ENCODE peak calls at places on chromosomes 5 and 9, in seven cellular contexts. S, N, B, I, K, Z and W are unnamed samples.

GRCh38 chr5:181163487-181164075 is 16.2 kb downstream of the OR2V2 start:
- DNase-seq in N (no peak), B (no peak), K (no peak), I (peak; percentile 31), S (no peak), Z (no peak), W (no peak)

GRCh38 chr5:40578501-40579451 is 100.9 kb upstream of the PTGER4 start:
- DNase-seq in N (no peak), I (no peak), Z (no peak), K (no peak), B (no peak), S (no peak), W (no peak)

GRCh38 chr5:5344606-5345005 is 77.9 kb upstream of the ICE1 start:
- DNase-seq in B (no peak), K (no peak), N (no peak), S (no peak), I (no peak), Z (no peak), W (no peak)

GRCh38 chr9:134320916-134321570 is 5.2 kb upstream of the RXRA start:
- DNase-seq in Z (peak; percentile 64), B (no peak), I (peak; percentile 76), N (no peak), S (peak; percentile 74), K (no peak), W (no peak)

GRCh38 chr9:72917892-72918509 is 34.9 kb downstream of the ALDH1A1 start:
- DNase-seq in K (no peak), Z (no peak), B (no peak), N (no peak), S (no peak), I (no peak), W (no peak)

GRCh38 chr5:42614509-42614908 is 142.1 kb upstream of the CCDC152 start:
- DNase-seq in S (no peak), N (no peak), Z (no peak), B (no peak), I (no peak), K (no peak), W (no peak)

GRCh38 chr5:98415663-98416062 is 357.8 kb upstream of the RGMB start:
- DNase-seq in N (no peak), K (no peak), I (no peak), Z (no peak), S (no peak), B (no peak), W (no peak)

GRCh38 chr9:119284118-119284517 is 85.1 kb downstream of the BRINP1 start:
- DNase-seq in K (no peak), Z (no peak), S (peak; percentile 27), B (peak; percentile 54), N (no peak), I (no peak), W (no peak)

GRCh38 chr5:58457040-58457439 is 2.8 kb downstream of the PLK2 start:
- DNase-seq in K (no peak), S (no peak), B (no peak), I (no peak), Z (no peak), N (no peak), W (no peak)

GRCh38 chr5:82004511-82004910 is 32.7 kb downstream of the ATG10 start:
- DNase-seq in K (no peak), N (no peak), I (no peak), Z (no peak), S (no peak), B (no peak), W (no peak)

GRCh38 chr9:13281356-13282016 is 2.0 kb upstream of the MPDZ start:
- DNase-seq in Z (no peak), B (peak; percentile 11), I (no peak), N (no peak), S (no peak), K (no peak), W (no peak)

GRCh38 chr5:66242050-66242449 is 98.0 kb downstream of the SREK1 start:
- DNase-seq in B (no peak), N (no peak), S (no peak), K (no peak), I (no peak), Z (no peak), W (no peak)

GRCh38 chr9:72557549-72557948 is 36.1 kb downstream of the TMC1 start:
- DNase-seq in Z (no peak), S (peak; percentile 77), K (peak; percentile 52), I (no peak), B (no peak), N (no peak), W (no peak)

GRCh38 chr9:127020526-127021078 is 101.8 kb downstream of the ANGPTL2 start:
- DNase-seq in N (no peak), I (no peak), K (no peak), S (no peak), Z (no peak), B (no peak), W (no peak)

GRCh38 chr5:109992264-109992915 is 302.7 kb downstream of the MAN2A1 start:
- DNase-seq in I (no peak), S (no peak), Z (no peak), N (no peak), K (no peak), B (no peak), W (no peak)

GRCh38 chr5:14406554-14406849 is 175.1 kb upstream of the OTULINL start:
- DNase-seq in K (no peak), I (no peak), S (peak; percentile 46), N (no peak), Z (no peak), B (no peak), W (no peak)

GRCh38 chr9:113216406-113216805 is 4.7 kb downstream of the FKBP15 start:
- DNase-seq in N (no peak), B (no peak), Z (no peak), S (no peak), K (no peak), I (no peak), W (no peak)

GRCh38 chr5:43305948-43306563 is 7.2 kb downstream of the HMGCS1 start:
- DNase-seq in S (peak; percentile 77), I (no peak), N (no peak), B (peak; percentile 69), Z (no peak), K (no peak), W (no peak)

GRCh38 chr9:82202808-82203207 is 214.2 kb downstream of the SPATA31D1 start:
- DNase-seq in N (no peak), Z (no peak), S (peak; percentile 51), I (no peak), B (no peak), K (no peak), W (no peak)

GRCh38 chr5:154606246-154606645 is 128.2 kb upstream of the HAND1 start:
- DNase-seq in I (no peak), N (no peak), K (no peak), S (no peak), B (no peak), Z (no peak), W (no peak)

GRCh38 chr9:21616082-21616778 is 134.1 kb upstream of the IFNE start:
- DNase-seq in K (peak; percentile 52), N (no peak), B (no peak), Z (no peak), S (peak; percentile 26), I (no peak), W (no peak)

GRCh38 chr5:56737918-56738606 is 77.3 kb upstream of the MAP3K1 start:
- DNase-seq in Z (no peak), I (no peak), S (no peak), K (no peak), B (no peak), N (no peak), W (no peak)

GRCh38 chr9:70218767-70219166 is 40.0 kb upstream of the SMC5 start:
- DNase-seq in N (no peak), S (no peak), I (no peak), Z (no peak), B (no peak), K (no peak), W (no peak)

DNA sequence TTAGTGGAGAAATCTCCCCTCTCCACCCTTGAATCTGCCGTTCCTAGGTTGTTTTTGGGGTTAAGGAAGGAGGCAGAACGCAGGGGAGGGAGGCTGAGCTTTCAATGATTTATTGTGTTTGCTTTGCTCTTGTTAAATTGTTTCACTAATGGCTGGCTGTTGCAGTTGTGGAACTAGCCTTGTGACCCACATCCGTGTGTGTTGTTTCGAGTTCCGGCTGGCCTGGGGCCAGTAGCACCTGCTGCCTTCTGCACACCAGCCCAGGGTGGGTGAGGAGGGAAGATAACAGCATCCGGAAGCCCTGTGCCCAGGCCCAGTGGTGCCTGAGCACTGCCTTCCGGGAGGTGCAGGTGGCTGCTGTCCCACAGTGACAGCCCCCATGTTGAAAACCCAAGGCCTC is 3.6 kb downstream of the ERGIC1 start:
- DNase-seq in Z (no peak), K (peak; percentile 95), I (no peak), B (no peak), N (no peak), S (peak; percentile 65), W (peak; percentile 87)
- H3K4me1 ChIP-seq in Z (peaks cover 8% of the 10 kb centered on the region), K (peaks cover 27% of the 10 kb centered on the region), I (peaks cover 7% of the 10 kb centered on the region), B (no peaks in the 10 kb centered on the region), N (no peaks in the 10 kb centered on the region), S (peaks cover 24% of the 10 kb centered on the region), W (peaks cover 30% of the 10 kb centered on the region)

DNA sequence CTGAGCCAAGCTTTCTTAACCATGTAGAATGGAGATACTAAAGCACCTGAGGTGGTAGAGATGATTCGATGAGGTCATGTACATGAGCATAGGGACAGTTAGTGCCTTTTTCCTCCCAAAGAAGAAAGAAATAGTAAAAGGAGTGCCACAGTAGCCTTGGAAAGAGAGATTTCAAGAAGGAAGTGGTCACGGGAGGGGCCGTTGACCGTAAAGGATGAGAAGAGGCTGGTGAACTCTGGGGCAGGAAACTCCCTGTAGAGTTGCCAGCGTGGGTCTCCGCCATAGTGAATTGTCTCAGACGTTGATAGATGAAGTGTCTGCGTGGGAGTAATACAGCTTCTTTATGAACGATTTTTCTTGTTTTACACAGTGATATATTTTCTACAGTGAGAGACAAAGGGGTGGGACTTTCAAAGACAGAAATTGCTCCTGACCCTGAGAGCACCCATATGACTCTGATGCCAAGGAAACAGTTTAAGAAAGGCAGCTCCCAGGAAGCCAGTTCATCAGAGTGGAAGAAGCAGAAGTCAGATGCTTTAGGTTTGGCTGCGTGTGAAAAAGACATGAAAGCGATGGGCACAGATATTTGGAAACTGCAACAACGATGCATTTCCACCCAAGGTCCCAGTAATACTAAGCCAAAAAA is 41.3 kb downstream of the UGCG start:
- DNase-seq in S (no peak), N (no peak), Z (no peak), K (peak; percentile 68), B (no peak), I (no peak), W (peak; percentile 54)
- H3K4me3 ChIP-seq in S (no peak overlapping the region), N (no peak overlapping the region), Z (no peak overlapping the region), K (no peak overlapping the region), B (no peak overlapping the region), I (no peak overlapping the region), W (no peak overlapping the region)

DNA sequence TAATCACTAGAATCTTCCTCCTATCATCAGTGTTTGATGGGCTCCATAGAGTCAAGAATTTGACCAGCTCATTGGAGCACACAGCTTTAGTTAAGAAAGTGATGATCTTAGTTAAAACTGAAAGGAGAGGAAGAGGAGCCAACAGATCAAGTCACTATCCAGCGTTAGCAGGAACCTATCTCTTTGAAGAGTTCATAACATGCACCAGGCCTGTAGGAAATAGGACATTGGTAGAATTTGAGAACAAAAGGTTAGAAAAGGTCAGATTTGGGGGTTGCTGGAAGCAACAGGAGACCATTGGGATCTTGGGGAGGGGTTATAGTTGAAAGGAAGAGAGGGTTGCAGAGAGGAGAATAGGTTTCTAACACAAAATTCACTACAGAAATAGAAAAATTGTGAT is 11.4 kb upstream of the ADRA1B start:
- DNase-seq in B (no peak), S (no peak), K (no peak), N (no peak), I (no peak), Z (no peak), W (no peak)
- H3K4me1 ChIP-seq in B (no peaks in the 10 kb centered on the region), S (peaks cover 6% of the 10 kb centered on the region), K (no peaks in the 10 kb centered on the region), N (peaks cover 2% of the 10 kb centered on the region), I (no peaks in the 10 kb centered on the region), Z (no peaks in the 10 kb centered on the region), W (no peaks in the 10 kb centered on the region)

GRCh38 chr9:77455312-77455927 is 192.7 kb downstream of the GNA14 start:
- DNase-seq in I (no peak), Z (no peak), N (no peak), K (peak; percentile 78), S (peak; percentile 36), B (no peak), W (no peak)
- H3K4me3 ChIP-seq in I (no peak overlapping the region), Z (no peak overlapping the region), N (no peak overlapping the region), K (no peak overlapping the region), S (no peak overlapping the region), B (no peak overlapping the region), W (no peak overlapping the region)